ENCODE peak calls at places on chromosomes 2 and 18, in four cellular contexts. B, I, S and Z are unnamed samples.

GRCh38 chr2:221444106-221444505 is 128.0 kb downstream of the EPHA4 start:
- DNase-seq in B (no peak), S (no peak), I (peak), Z (peak)

GRCh38 chr2:40097691-40098376 is 318.8 kb upstream of the THUMPD2 start:
- DNase-seq in S (no peak), I (no peak), B (no peak), Z (peak)

GRCh38 chr2:148642891-148643416 is 1.6 kb upstream of the EPC2 start:
- DNase-seq in S (no peak), B (no peak), I (no peak), Z (peak)

GRCh38 chr18:45957100-45957499 is 10.0 kb downstream of the EPG5 start:
- DNase-seq in S (no peak), B (no peak), I (no peak), Z (peak)

GRCh38 chr18:58263055-58263732 is 219.2 kb downstream of the NEDD4L start:
- DNase-seq in S (no peak), B (no peak), I (no peak), Z (no peak)

GRCh38 chr2:39403311-39403710 is 33.8 kb downstream of the MAP4K3 start:
- DNase-seq in B (no peak), S (no peak), I (no peak), Z (no peak)

GRCh38 chr2:116719841-116720240 is 1094.7 kb upstream of the DDX18 start:
- DNase-seq in B (no peak), I (no peak), S (no peak), Z (peak)

GRCh38 chr2:61470122-61470951 is 550 bp downstream of the USP34 start:
- DNase-seq in I (peak), S (peak), B (peak), Z (peak)

GRCh38 chr2:44135307-44135706 is 33.4 kb upstream of the PPM1B start:
- DNase-seq in B (no peak), S (no peak), I (no peak), Z (no peak)

GRCh38 chr2:241629762-241630435 is 7.1 kb downstream of the THAP4 start:
- DNase-seq in B (no peak), I (no peak), S (no peak), Z (peak)

GRCh38 chr2:7997279-7997678 is 684.6 kb upstream of the ID2 start:
- DNase-seq in B (no peak), S (no peak), I (no peak), Z (no peak)

GRCh38 chr18:32373995-32374394 is 96.7 kb downstream of the GAREM1 start:
- DNase-seq in I (peak), B (no peak), S (no peak), Z (peak)

GRCh38 chr2:1886405-1886992 is 142.2 kb upstream of the PXDN start:
- DNase-seq in B (peak), S (peak), I (peak), Z (peak)

GRCh38 chr2:185695711-185696110 is 42.9 kb upstream of the FSIP2 start:
- DNase-seq in B (no peak), S (no peak), I (no peak), Z (no peak)

GRCh38 chr2:51553456-51553855 is 521.5 kb upstream of the NRXN1 start:
- DNase-seq in I (no peak), S (no peak), B (no peak), Z (peak)

GRCh38 chr2:53268626-53269025 is 499.0 kb upstream of the CHAC2 start:
- DNase-seq in S (no peak), B (no peak), I (no peak), Z (no peak)

GRCh38 chr18:55419939-55420664 is 167.9 kb downstream of the TCF4 start:
- DNase-seq in S (no peak), B (no peak), I (no peak), Z (peak)

GRCh38 chr2:86211033-86211795 is 12.0 kb downstream of the MRPL35 start:
- DNase-seq in S (no peak), B (peak), I (no peak), Z (no peak)

GRCh38 chr2:186379052-186379451 is 107.0 kb upstream of the ZC3H15 start:
- DNase-seq in I (no peak), B (no peak), S (no peak), Z (no peak)

GRCh38 chr2:20665261-20666113 is 1.5 kb upstream of the GDF7 start:
- DNase-seq in I (peak), S (no peak), B (no peak), Z (no peak)

DNA sequence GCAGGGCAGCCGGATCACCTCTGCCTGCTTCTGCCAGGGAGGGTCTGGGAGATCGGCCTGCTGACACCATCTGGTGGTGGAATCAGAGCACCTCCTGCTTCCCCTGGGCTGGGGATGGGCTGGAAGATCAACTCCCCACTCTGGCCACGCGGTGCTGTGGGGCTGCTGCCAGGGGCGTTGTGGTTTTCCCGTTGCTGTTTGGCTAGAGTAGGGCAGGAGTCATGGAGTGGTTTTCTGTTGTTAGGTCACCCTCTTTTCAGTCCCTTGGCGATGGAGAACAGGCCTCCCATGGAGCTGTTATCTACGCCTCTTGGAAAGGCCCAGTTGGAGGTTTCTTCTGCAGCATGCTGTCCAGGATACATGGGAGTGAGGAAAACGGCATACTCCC is 15.2 kb downstream of the BCL2L11 start:
- DNase-seq in S (no peak), B (peak), I (no peak), Z (no peak)
- TF ChIP-seq CTCF in S (no peak), B (peak), I (no peak), Z (no peak)

DNA sequence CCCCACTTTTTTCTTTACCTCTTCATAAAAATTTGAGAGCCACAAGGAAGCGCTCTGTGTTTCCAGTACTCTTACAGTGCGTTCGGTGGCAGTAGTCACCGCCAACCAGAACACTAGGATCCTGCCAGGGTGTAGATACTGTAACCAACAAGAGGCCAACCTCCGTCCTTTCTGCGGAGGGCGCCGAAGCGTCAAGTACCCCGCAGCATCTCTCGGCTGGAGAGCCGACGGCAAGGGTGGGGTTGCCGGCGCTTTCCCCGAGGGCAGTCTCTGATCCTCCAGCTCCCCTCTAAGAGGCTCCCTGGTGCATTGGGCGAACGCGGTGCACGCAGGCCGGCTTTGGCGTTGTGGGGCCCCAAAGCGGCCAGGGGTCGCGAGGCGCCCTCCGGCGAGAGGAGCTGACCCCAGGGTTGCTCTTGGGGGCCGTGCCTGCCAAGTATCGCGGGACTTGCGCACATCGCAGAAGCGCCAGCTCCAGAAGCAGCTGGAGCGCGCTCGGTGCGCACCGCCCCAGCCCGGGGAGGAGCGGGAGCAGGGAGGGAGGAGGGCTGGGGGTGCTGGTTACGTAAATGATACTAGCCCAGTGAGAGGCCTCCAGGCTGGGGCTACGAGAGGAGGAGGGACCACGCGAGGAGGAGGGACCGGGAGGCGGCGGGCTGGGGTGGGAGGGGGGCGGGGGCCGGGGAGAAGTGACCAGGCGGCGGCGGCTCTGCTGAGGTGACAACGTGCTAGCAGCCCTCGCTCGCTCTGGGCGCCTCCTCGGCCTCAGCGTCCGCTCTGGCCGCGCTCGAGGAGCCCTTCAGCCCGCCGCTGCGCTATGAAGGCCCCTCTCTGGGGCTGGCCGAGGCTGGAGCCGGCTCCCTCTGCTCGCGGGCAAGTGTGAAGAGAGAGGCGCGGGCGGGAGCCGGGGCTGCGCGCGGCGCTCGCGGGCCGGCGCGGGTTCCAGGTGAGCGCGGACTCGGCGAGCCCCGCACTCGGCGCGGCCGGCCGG is at the start of gene GALNT13:
- DNase-seq in S (peak), I (peak), B (peak), Z (no peak)
- H3K4me3 ChIP-seq in S (peak), I (no peak), B (peak), Z (no peak)

GRCh38 chr2:180983468-180984388 is 3.3 kb downstream of the UBE2E3 start:
- DNase-seq in I (no peak), B (no peak), S (peak), Z (peak)
- TF ChIP-seq CTCF in I (no peak), B (peak), S (peak), Z (peak)

DNA sequence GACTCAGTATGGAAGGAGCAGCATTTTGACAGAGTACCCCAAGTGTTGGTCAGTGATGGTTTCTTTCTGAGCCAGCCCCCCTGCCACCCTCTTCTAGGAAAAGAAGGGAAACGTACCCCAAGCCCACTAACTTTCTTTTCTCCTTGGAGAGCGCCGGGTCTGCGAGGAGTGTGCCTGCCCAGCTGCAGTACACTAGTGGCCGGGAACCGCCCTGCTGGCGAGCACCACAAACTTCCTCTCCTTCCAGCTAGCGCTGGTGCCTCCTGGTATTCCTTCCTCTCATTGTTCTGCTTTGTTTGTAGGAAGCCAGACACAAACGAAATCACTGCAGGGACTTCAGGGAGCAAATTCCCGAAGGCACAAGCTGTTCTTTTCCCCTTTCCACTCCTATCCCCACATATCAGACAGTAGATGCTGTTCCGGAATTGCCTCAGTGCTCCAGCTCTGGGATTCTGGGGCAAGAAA is 1.8 kb downstream of the CCDC85A start:
- DNase-seq in I (peak), B (peak), S (no peak), Z (peak)
- H3K4me3 ChIP-seq in I (no peak), B (peak), S (peak), Z (peak)